ENCODE peak calls at places on chromosomes 13 and 19, in seven cellular contexts. R, A, V, Q, I, F and D are unnamed samples.

GRCh38 chr19:28504727-28505126 is 708.2 kb downstream of the UQCRFS1 start:
- DNase-seq in Q (no peak), A (no peak), I (no peak), R (no peak), F (no peak), V (no peak), D (no peak)

GRCh38 chr13:97369269-97369893 is 64.6 kb upstream of the RAP2A start:
- DNase-seq in I (no peak), A (peak), Q (no peak), R (no peak), F (no peak), V (no peak), D (no peak)

GRCh38 chr13:42047561-42048322 is 706 bp upstream of the DGKH start:
- DNase-seq in V (peak), A (peak), R (peak), Q (peak), I (no peak), F (no peak), D (peak)

GRCh38 chr13:111423168-111423785 is 102.8 kb downstream of the TEX29 start:
- DNase-seq in I (no peak), A (peak), R (no peak), V (no peak), F (no peak), Q (peak), D (no peak)

GRCh38 chr13:35808846-35809245 is 322.3 kb downstream of the DCLK1 start:
- DNase-seq in F (no peak), Q (no peak), R (no peak), V (no peak), A (no peak), I (no peak), D (no peak)

GRCh38 chr13:36515466-36515865 is 83.2 kb downstream of the CCNA1 start:
- DNase-seq in V (no peak), F (no peak), I (no peak), R (no peak), A (no peak), Q (no peak), D (no peak)

GRCh38 chr19:11435833-11436313 is 438 bp downstream of the PRKCSH start:
- DNase-seq in V (no peak), R (peak), A (peak), F (no peak), Q (peak), I (peak), D (no peak)

GRCh38 chr13:80562423-80562822 is 221.5 kb upstream of the SPRY2 start:
- DNase-seq in F (no peak), Q (no peak), I (no peak), V (no peak), A (no peak), R (no peak), D (peak)

GRCh38 chr13:28027070-28027469 is 38.6 kb upstream of the URAD start:
- DNase-seq in V (no peak), Q (no peak), F (no peak), I (no peak), A (no peak), R (no peak), D (no peak)

GRCh38 chr13:46861959-46862358 is 34.9 kb downstream of the HTR2A start:
- DNase-seq in A (no peak), I (no peak), F (no peak), V (no peak), Q (no peak), R (no peak), D (no peak)

GRCh38 chr19:33946535-33947323 is 150.1 kb downstream of the KCTD15 start:
- DNase-seq in A (no peak), F (no peak), V (no peak), R (no peak), Q (no peak), I (no peak), D (no peak)

GRCh38 chr13:97238432-97238831 is 16.3 kb downstream of the MBNL2 start:
- DNase-seq in V (no peak), Q (no peak), A (no peak), I (no peak), R (no peak), F (no peak), D (no peak)

GRCh38 chr19:10228925-10229324 is 2.2 kb downstream of the S1PR2 start:
- DNase-seq in Q (peak), V (peak), I (no peak), R (peak), A (peak), F (peak), D (no peak)

GRCh38 chr19:6238643-6239281 is 41.0 kb downstream of the MLLT1 start:
- DNase-seq in I (no peak), F (no peak), V (no peak), R (peak), Q (no peak), A (peak), D (no peak)

GRCh38 chr19:7226749-7227148 is 67.5 kb downstream of the INSR start:
- DNase-seq in Q (no peak), V (no peak), I (no peak), A (no peak), F (no peak), R (peak), D (no peak)

GRCh38 chr19:2276429-2276989 is 5.5 kb downstream of the PEAK3 start:
- DNase-seq in F (no peak), I (no peak), A (no peak), V (no peak), R (no peak), Q (no peak), D (no peak)

GRCh38 chr19:58010507-58010906 is 7.9 kb upstream of the ZNF606 start:
- DNase-seq in A (no peak), F (no peak), Q (no peak), R (no peak), I (no peak), V (no peak), D (no peak)

GRCh38 chr19:13888281-13888680 is 11.3 kb downstream of the NANOS3 start:
- DNase-seq in I (no peak), A (no peak), Q (no peak), R (no peak), F (no peak), V (no peak), D (no peak)

GRCh38 chr13:112781881-112782361 is 92.1 kb downstream of the ATP11A start:
- DNase-seq in I (no peak), V (no peak), Q (no peak), A (no peak), F (no peak), R (no peak), D (peak)

GRCh38 chr19:15199652-15200574 is 882 bp downstream of the NOTCH3 start:
- DNase-seq in Q (peak), I (no peak), R (peak), F (no peak), A (no peak), V (no peak), D (no peak)

GRCh38 chr13:33490461-33491327 is 205.1 kb upstream of the STARD13 start:
- DNase-seq in F (no peak), Q (no peak), A (no peak), V (no peak), R (peak), I (no peak), D (peak)

GRCh38 chr13:72561791-72562190 is 165.6 kb downstream of the MZT1 start:
- DNase-seq in R (no peak), I (no peak), F (no peak), V (no peak), A (no peak), Q (no peak), D (no peak)

GRCh38 chr19:958967-959685 is 25.0 kb upstream of the WDR18 start:
- DNase-seq in R (peak), Q (no peak), I (no peak), A (peak), V (peak), F (no peak), D (peak)

GRCh38 chr13:79281335-79281734 is 124.7 kb downstream of the RBM26 start:
- DNase-seq in A (no peak), R (no peak), F (no peak), I (no peak), Q (no peak), V (no peak), D (no peak)

GRCh38 chr13:97280478-97280877 is 58.3 kb downstream of the MBNL2 start:
- DNase-seq in V (no peak), R (no peak), A (no peak), I (no peak), F (no peak), Q (no peak), D (no peak)

GRCh38 chr13:30923423-30923822 is 9.0 kb upstream of the TEX26 start:
- DNase-seq in F (no peak), I (no peak), Q (no peak), R (no peak), A (no peak), V (no peak), D (no peak)

GRCh38 chr13:23715762-23716235 is 145.6 kb downstream of the TNFRSF19 start:
- DNase-seq in I (no peak), F (no peak), Q (peak), R (no peak), A (no peak), V (peak), D (no peak)
- TF ChIP-seq CTCF in I (no peak), F (no peak), Q (peak), R (peak), A (no peak), V (peak), D (no peak)

GRCh38 chr13:24679686-24680085 is 522 bp upstream of the ATP12A start:
- DNase-seq in R (no peak), V (no peak), F (no peak), A (no peak), Q (no peak), I (no peak), D (no peak)

GRCh38 chr13:24682353-24682752 is 2.1 kb downstream of the ATP12A start:
- DNase-seq in R (no peak), A (no peak), V (no peak), I (no peak), Q (no peak), F (no peak), D (no peak)

GRCh38 chr13:24680921-24681585 is 845 bp downstream of the ATP12A start:
- DNase-seq in V (no peak), I (no peak), Q (no peak), R (no peak), A (no peak), F (no peak), D (no peak)

GRCh38 chr13:24681930-24682329 is 1.7 kb downstream of the ATP12A start:
- DNase-seq in F (no peak), R (no peak), Q (no peak), V (no peak), A (no peak), I (no peak), D (no peak)

DNA sequence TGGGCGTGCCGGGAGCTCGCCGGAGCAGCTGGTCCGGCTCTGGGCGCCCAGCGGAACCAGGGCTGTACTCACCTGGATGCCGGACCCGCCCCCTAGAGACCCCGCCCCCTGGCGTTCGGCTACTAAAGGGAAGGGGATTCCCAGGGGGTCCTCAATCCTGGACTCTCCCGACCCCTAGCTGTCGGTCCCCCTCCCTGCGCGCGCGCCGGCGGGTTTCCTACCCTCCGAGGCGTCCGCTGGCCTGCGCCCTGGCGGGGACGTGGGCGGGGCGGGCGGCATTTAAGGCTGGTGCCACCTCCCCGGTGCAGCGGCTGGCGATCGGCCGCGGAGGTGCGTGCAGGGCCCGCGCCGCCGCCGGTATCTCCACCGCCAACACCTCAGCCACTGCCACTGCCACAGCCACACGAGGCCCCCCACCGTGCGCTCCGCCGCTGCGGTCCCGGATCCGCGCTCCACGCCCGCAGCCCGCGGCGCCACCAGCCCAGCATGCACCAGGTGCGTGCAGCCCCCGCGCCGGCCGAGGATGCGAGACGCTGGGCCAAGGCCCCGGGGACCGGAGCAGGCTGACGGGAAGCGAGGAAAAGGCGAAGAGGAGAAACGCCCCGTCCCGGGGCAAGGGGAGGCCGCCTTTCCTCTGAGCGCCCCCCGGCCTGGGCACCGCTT is at the start of gene ATP12A:
- DNase-seq in R (no peak), V (no peak), A (peak), Q (peak), F (no peak), I (no peak), D (no peak)
- TF ChIP-seq CTCF in R (no peak), V (no peak), A (no peak), Q (peak), F (no peak), I (no peak), D (no peak)

DNA sequence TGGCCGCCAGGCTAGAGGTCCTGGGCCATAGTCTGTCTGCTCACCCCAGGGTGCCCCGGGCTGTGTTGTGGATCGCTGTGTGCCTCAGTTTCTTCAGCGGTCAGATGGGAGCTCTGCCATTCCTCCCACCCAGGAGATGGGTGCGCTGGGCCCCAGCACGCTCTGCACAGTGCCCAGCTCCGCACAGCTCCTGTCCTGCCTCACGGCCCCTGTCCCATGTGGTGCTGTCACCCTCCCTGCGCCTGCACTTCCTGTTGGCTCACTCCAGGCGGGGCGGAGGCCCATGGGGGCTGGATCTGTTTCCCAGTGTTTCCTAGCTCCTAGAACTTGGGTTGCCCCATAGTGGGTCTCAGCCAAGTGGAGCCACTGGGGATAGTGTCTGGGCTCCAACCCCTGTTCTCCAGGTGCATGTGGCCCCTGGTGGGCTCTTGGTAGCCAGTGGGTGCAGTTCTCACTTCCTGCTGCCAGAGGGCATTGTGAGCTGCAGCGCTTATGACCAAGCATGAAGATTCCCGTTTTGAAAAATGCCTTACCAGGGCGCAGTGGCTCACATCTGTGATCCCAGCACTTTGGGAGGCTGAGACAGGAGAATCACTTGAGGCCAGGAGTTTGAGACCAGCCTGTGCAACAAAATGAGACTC is 69.8 kb downstream of the KDM4B start:
- DNase-seq in V (peak), Q (no peak), A (no peak), I (no peak), R (peak), F (no peak), D (no peak)
- TF ChIP-seq CTCF in V (peak), Q (peak), A (peak), I (peak), R (peak), F (peak), D (peak)

GRCh38 chr13:57629821-57630235 is 1.7 kb upstream of the PCDH17 start:
- DNase-seq in Q (no peak), I (no peak), R (peak), V (peak), F (no peak), A (peak), D (peak)

GRCh38 chr13:57627663-57628062 is 3.9 kb upstream of the PCDH17 start:
- DNase-seq in I (no peak), R (peak), V (peak), A (no peak), Q (no peak), F (no peak), D (no peak)

GRCh38 chr13:57631607-57632275 is at the start of gene PCDH17:
- DNase-seq in F (no peak), Q (no peak), A (peak), R (peak), I (no peak), V (no peak), D (peak)

GRCh38 chr13:57630661-57631606 is 610 bp upstream of the PCDH17 start:
- DNase-seq in Q (no peak), I (no peak), F (no peak), A (peak), V (no peak), R (peak), D (peak)

GRCh38 chr13:57629391-57629804 is 2.1 kb upstream of the PCDH17 start:
- DNase-seq in R (peak), I (no peak), F (no peak), Q (no peak), V (no peak), A (no peak), D (peak)
- TF ChIP-seq CTCF in R (no peak), I (no peak), F (no peak), Q (no peak), V (no peak), A (no peak), D (peak)